ENCODE peak calls at places on chromosomes 2 and 18, in four cellular contexts. S is heart right ventricle, I is SW480, E is anterior cingulate cortex. N is an unnamed sample.

GRCh38 chr2:11068856-11069526 is 86.3 kb upstream of the SLC66A3 start:
- DNase-seq in S (no peak), I (no peak), E (no peak), N (no peak)

GRCh38 chr2:39215545-39215944 is 28.2 kb downstream of the CDKL4 start:
- DNase-seq in S (no peak), I (no peak), E (no peak), N (no peak)

GRCh38 chr2:191927319-191927867 is 80.5 kb upstream of the CAVIN2 start:
- DNase-seq in S (peak), I (peak), E (no peak), N (peak)

GRCh38 chr2:11239718-11240462 is 84.6 kb downstream of the SLC66A3 start:
- DNase-seq in S (no peak), I (peak), E (no peak), N (no peak)

GRCh38 chr2:85242321-85242720 is 85.5 kb downstream of the TGOLN2 start:
- DNase-seq in S (no peak), I (no peak), E (no peak), N (no peak)

GRCh38 chr18:47756364-47757016 is 174.0 kb downstream of the SMAD2 start:
- DNase-seq in S (peak), I (peak), E (peak), N (peak)

GRCh38 chr2:70258532-70258875 is 567 bp downstream of the PCYOX1 start:
- DNase-seq in S (peak), I (no peak), E (peak), N (no peak)

GRCh38 chr18:63994783-63995399 is 25.0 kb downstream of the SERPINB8 start:
- DNase-seq in S (peak), I (peak), E (peak), N (peak)

GRCh38 chr2:46082531-46083485 is 214.4 kb upstream of the EPAS1 start:
- DNase-seq in S (peak), I (no peak), E (no peak), N (no peak)

GRCh38 chr2:80655265-80655664 is 350.7 kb upstream of the LRRTM1 start:
- DNase-seq in S (no peak), I (no peak), E (no peak), N (no peak)

GRCh38 chr2:118569876-118570535 is 277.4 kb downstream of the EN1 start:
- DNase-seq in S (no peak), I (no peak), E (no peak), N (no peak)

GRCh38 chr2:239114119-239114581 is 266.3 kb downstream of the TWIST2 start:
- DNase-seq in S (no peak), I (no peak), E (no peak), N (no peak)

GRCh38 chr18:53935803-53936202 is 288.7 kb downstream of the MBD2 start:
- DNase-seq in S (no peak), I (no peak), E (no peak), N (no peak)

GRCh38 chr2:54274781-54275242 is 18.8 kb upstream of the TSPYL6 start:
- DNase-seq in S (no peak), I (peak), E (no peak), N (no peak)

GRCh38 chr2:168998609-168999211 is 32.4 kb downstream of the ABCB11 start:
- DNase-seq in S (no peak), I (no peak), E (no peak), N (no peak)

GRCh38 chr18:73669299-73669698 is 478.3 kb downstream of the FBXO15 start:
- DNase-seq in S (no peak), I (no peak), E (no peak), N (no peak)

GRCh38 chr18:62399781-62400308 is 74.7 kb downstream of the TNFRSF11A start:
- DNase-seq in S (no peak), I (peak), E (no peak), N (peak)

GRCh38 chr18:72672364-72673151 is 128.4 kb upstream of the CBLN2 start:
- DNase-seq in S (no peak), I (peak), E (no peak), N (peak)

GRCh38 chr2:133657591-133657990 is 89.3 kb upstream of the NCKAP5 start:
- DNase-seq in S (no peak), I (no peak), E (no peak), N (no peak)

GRCh38 chr18:48674198-48674721 is 135.4 kb downstream of the CTIF start:
- DNase-seq in S (peak), I (no peak), E (no peak), N (no peak)

GRCh38 chr2:67899187-67899586 is 163.6 kb downstream of the C1D start:
- DNase-seq in S (no peak), I (no peak), E (no peak), N (peak)

GRCh38 chr2:43139996-43140621 is 86.3 kb downstream of the ZFP36L2 start:
- DNase-seq in S (peak), I (no peak), E (no peak), N (no peak)

GRCh38 chr18:49135871-49136270 is 185.1 kb upstream of the SMAD7 start:
- DNase-seq in S (no peak), I (no peak), E (no peak), N (no peak)

GRCh38 chr2:174442546-174443510 is 44.0 kb downstream of the GPR155 start:
- DNase-seq in S (no peak), I (peak), E (no peak), N (no peak)

GRCh38 chr2:220684099-220684498 is 888.0 kb downstream of the EPHA4 start:
- DNase-seq in S (no peak), I (no peak), E (no peak), N (no peak)

N was measured in NCI-H345.